ENCODE peak calls at places on chromosomes 13 and 19, in six cellular contexts. V, T, J, D, L and M are unnamed samples.

GRCh38 chr19:31317098-31317497 is 32.1 kb downstream of the TSHZ3 start:
- DNase-seq in V (no peak), T (no peak), J (no peak), D (no peak), L (no peak), M (no peak)

GRCh38 chr13:98390086-98390697 is 186.7 kb downstream of the STK24 start:
- DNase-seq in V (no peak), T (no peak), J (no peak), D (no peak), L (no peak), M (no peak)

GRCh38 chr13:112783135-112783945 is 93.5 kb downstream of the ATP11A start:
- DNase-seq in V (peak), T (no peak), J (peak), D (no peak), L (no peak), M (no peak)

GRCh38 chr13:92122454-92122853 is 724.0 kb downstream of the GPC5 start:
- DNase-seq in V (no peak), T (no peak), J (no peak), D (no peak), L (no peak), M (no peak)

GRCh38 chr13:83992566-83993358 is 110.5 kb upstream of the SLITRK1 start:
- DNase-seq in V (no peak), T (no peak), J (no peak), D (no peak), L (no peak), M (no peak)

GRCh38 chr19:19205416-19206410 is 2.5 kb upstream of the NR2C2AP start:
- DNase-seq in V (no peak), T (no peak), J (no peak), D (no peak), L (no peak), M (no peak)

GRCh38 chr19:32830231-32831014 is 39.1 kb downstream of the SLC7A9 start:
- DNase-seq in V (no peak), T (no peak), J (no peak), D (no peak), L (no peak), M (no peak)

GRCh38 chr13:38767506-38768265 is 80.8 kb downstream of the FREM2 start:
- DNase-seq in V (no peak), T (no peak), J (no peak), D (no peak), L (no peak), M (no peak)

GRCh38 chr13:100564444-100565223 is 24.0 kb downstream of the GGACT start:
- DNase-seq in V (no peak), T (no peak), J (no peak), D (no peak), L (no peak), M (no peak)

GRCh38 chr13:110444226-110444653 is 117.3 kb downstream of the RAB20 start:
- DNase-seq in V (no peak), T (no peak), J (no peak), D (no peak), L (no peak), M (no peak)

GRCh38 chr19:18611327-18612050 is 1.2 kb upstream of the TMEM59L start:
- DNase-seq in V (no peak), T (no peak), J (no peak), D (no peak), L (no peak), M (no peak)

GRCh38 chr13:101453784-101454201 is 1.3 kb downstream of the ITGBL1 start:
- DNase-seq in V (peak), T (no peak), J (no peak), D (no peak), L (no peak), M (peak)

DNA sequence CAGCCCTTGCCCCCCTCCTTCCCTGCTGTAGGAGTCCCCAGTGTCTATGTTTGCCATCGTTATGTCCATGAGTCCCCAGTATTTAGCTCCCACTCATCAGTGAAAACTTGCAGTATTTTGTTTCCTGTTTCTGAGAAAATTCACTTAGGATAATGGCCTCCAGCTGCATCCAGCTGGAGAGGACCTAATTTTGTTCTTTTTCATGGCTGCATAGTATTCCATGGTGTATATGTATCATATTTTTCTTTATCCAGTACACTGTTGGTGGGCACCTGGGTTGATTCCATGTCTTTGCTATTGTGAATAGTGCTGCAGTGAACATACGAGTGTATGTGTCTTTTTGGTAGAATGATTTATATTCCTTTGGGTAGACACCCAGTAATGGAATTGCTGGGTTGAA is 18.0 kb upstream of the POP4 start:
- DNase-seq in V (no peak), T (no peak), J (no peak), D (no peak), L (no peak), M (no peak)
- H3K27ac ChIP-seq in V (no peak), T (no peak), J (no peak), D (no peak), L (no peak), M (no peak)

DNA sequence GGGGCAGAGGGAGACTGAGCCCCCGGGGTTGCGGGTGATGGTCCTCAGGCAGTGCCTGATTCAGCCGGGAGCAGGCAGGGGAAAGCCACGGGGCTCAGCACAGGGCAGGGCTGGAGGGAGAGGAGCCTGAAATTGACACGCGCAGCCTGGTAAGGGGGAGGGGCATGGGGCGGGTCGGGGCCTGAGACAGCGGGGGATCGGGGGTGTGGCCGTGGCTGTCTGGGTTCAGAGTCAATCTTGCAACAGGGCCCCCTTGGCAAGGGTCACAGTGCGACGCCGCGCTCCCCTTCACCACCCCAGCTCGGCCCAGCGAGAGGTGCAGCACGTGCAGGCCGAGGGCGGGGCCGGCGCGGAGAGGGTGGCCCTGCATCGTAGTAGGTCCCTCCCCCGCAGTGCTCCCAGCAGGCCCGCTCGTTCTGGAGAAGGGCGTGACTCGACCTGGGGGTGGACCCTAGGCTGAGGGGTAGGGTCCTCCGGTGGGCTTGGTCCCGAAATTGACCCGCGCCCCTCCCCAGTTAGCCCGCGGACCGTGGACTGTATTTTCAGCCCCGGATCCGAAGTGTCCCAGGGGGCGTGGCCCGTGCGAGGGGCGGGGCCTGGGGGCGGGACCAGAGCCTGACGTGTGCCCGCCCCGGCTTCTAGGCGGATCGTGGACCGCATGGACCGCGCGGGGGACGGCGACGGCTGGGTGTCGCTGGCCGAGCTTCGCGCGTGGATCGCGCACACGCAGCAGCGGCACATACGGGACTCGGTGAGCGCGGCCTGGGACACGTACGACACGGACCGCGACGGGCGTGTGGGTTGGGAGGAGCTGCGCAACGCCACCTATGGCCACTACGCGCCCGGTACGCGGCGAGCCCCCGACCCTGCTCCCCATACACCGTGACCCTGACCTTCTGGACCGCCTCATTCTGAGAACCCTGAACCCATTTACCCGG is 6.0 kb downstream of the RCN3 start:
- DNase-seq in V (peak), T (peak), J (peak), D (peak), L (peak), M (peak)
- TF ChIP-seq CTCF in V (peak), T (no peak), J (no peak), D (no peak), L (no peak), M (peak)

GRCh38 chr19:13763300-13763699 is 1.0 kb upstream of the MRI1 start:
- DNase-seq in V (no peak), T (no peak), J (no peak), D (no peak), L (no peak), M (no peak)
- H3K4me3 ChIP-seq in V (no peak), T (no peak), J (no peak), D (no peak), L (no peak), M (no peak)

GRCh38 chr19:53467503-53468262 is at the start of gene ZNF813:
- DNase-seq in V (peak), T (peak), J (peak), D (peak), L (peak), M (peak)
- H3K27ac ChIP-seq in V (peak), T (peak), J (peak), D (peak), L (peak), M (no peak)